ENCODE peak calls at places on chromosomes 11 and 22, in ten cellular contexts. I is tibial nerve; F is A549; R is Caco-2; P is CD4-positive, CD25-positive, alpha-beta regulatory T cell; E is left ventricle myocardium inferior; W is kidney; J is adipocyte; S is CD8-positive, alpha-beta memory T cell; A is BE2C. D is an unnamed sample.

GRCh38 chr11:27211370-27212127 is 151.5 kb downstream of the CCDC34 start:
- DNase-seq in S (no peak), R (no peak), A (no peak), I (no peak), P (no peak), W (no peak), E (peak; percentile 30), J (no peak), F (no peak), D (no peak)

GRCh38 chr22:49566141-49566541 is 261.5 kb downstream of the BRD1 start:
- DNase-seq in E (no peak), F (no peak), W (peak; percentile 37), R (peak; percentile 3), A (no peak), J (no peak), S (no peak), P (no peak), I (no peak), D (no peak)

GRCh38 chr11:121035169-121035755 is 11.4 kb downstream of the TBCEL start:
- DNase-seq in F (no peak), J (no peak), R (no peak), S (no peak), I (no peak), P (no peak), A (no peak), E (no peak), W (no peak), D (no peak)

GRCh38 chr11:8261316-8261715 is 2.4 kb downstream of the LMO1 start:
- DNase-seq in W (peak; percentile 42), A (no peak), R (no peak), J (no peak), S (no peak), E (no peak), F (no peak), I (no peak), P (no peak), D (no peak)

GRCh38 chr11:60182546-60183330 is at the start of gene MS4A6A:
- DNase-seq in R (no peak), P (no peak), F (no peak), W (no peak), S (no peak), J (no peak), E (no peak), A (no peak), I (no peak), D (no peak)

GRCh38 chr22:17133137-17133536 is 12.0 kb upstream of the TMEM121B start:
- DNase-seq in I (no peak), S (no peak), F (no peak), J (no peak), R (peak; percentile 7), E (no peak), P (no peak), A (no peak), W (no peak), D (no peak)

GRCh38 chr11:70142171-70142875 is 60.8 kb upstream of the FADD start:
- DNase-seq in A (peak; percentile 43), J (no peak), R (peak; percentile 39), S (no peak), I (no peak), F (peak; percentile 30), E (no peak), P (no peak), W (no peak), D (peak; percentile 67)

GRCh38 chr22:20058989-20059770 is 20.9 kb upstream of the DGCR8 start:
- DNase-seq in F (no peak), J (no peak), E (no peak), R (no peak), W (no peak), S (no peak), A (no peak), I (no peak), P (no peak), D (no peak)

GRCh38 chr11:1854132-1854948 is 1.5 kb downstream of the LSP1 start:
- DNase-seq in W (peak; percentile 71), F (no peak), S (no peak), R (no peak), P (no peak), J (no peak), A (no peak), E (no peak), I (no peak), D (no peak)

GRCh38 chr22:44664149-44664548 is 37.9 kb upstream of the PRR5 start:
- DNase-seq in W (peak; percentile 87), A (peak; percentile 51), E (peak; percentile 69), F (no peak), J (peak; percentile 61), P (peak; percentile 48), S (peak; percentile 36), R (no peak), I (no peak), D (no peak)

GRCh38 chr11:107427569-107428180 is 29.9 kb downstream of the CWF19L2 start:
- DNase-seq in E (no peak), P (no peak), F (no peak), W (no peak), R (no peak), A (no peak), J (no peak), I (no peak), S (no peak), D (no peak)

GRCh38 chr22:49368221-49368975 is 459.3 kb downstream of the BRD1 start:
- DNase-seq in A (no peak), S (no peak), W (peak; percentile 46), P (no peak), E (no peak), I (peak; percentile 1), F (no peak), R (no peak), J (no peak), D (no peak)

GRCh38 chr22:29231971-29232959 is 26.6 kb downstream of the EMID1 start:
- DNase-seq in J (no peak), F (no peak), S (no peak), E (no peak), R (no peak), W (peak; percentile 91), I (no peak), A (no peak), P (no peak), D (no peak)

GRCh38 chr22:39298194-39298987 is 21.0 kb downstream of the RPL3 start:
- DNase-seq in A (no peak), J (no peak), F (no peak), R (no peak), P (no peak), W (no peak), S (no peak), I (no peak), E (no peak), D (no peak)

GRCh38 chr11:20058749-20059458 is 101.4 kb downstream of the DBX1 start:
- DNase-seq in R (no peak), W (no peak), S (no peak), A (no peak), J (peak; percentile 22), F (no peak), E (no peak), P (no peak), I (no peak), D (no peak)

GRCh38 chr11:75733346-75734107 is 15.9 kb downstream of the MOGAT2 start:
- DNase-seq in P (no peak), W (no peak), A (no peak), J (peak; percentile 25), S (no peak), F (no peak), R (peak; percentile 38), E (peak; percentile 27), I (no peak), D (no peak)

GRCh38 chr11:57324154-57324885 is 432 bp downstream of the TNKS1BP1 start:
- DNase-seq in E (peak; percentile 53), A (peak; percentile 58), R (peak; percentile 67), F (peak; percentile 52), S (no peak), I (no peak), J (peak; percentile 85), P (no peak), W (peak; percentile 90), D (no peak)

GRCh38 chr22:36662981-36663380 is 40.6 kb downstream of the CACNG2 start:
- DNase-seq in F (no peak), A (no peak), S (no peak), J (no peak), P (no peak), E (no peak), I (no peak), R (no peak), W (no peak), D (no peak)

GRCh38 chr22:36660510-36660840 is 43.1 kb downstream of the CACNG2 start:
- DNase-seq in F (no peak), R (no peak), W (no peak), E (no peak), J (no peak), S (no peak), I (no peak), A (no peak), P (no peak), D (no peak)

GRCh38 chr22:36658900-36659299 is 44.7 kb downstream of the CACNG2 start:
- DNase-seq in P (no peak), S (no peak), F (no peak), A (no peak), W (no peak), J (peak; percentile 11), I (no peak), E (no peak), R (no peak), D (no peak)

GRCh38 chr22:36660931-36661330 is 42.6 kb downstream of the CACNG2 start:
- DNase-seq in F (no peak), S (no peak), P (no peak), J (no peak), W (no peak), I (no peak), A (no peak), E (no peak), R (no peak), D (no peak)

GRCh38 chr22:36659762-36660509 is 43.6 kb downstream of the CACNG2 start:
- DNase-seq in I (peak; percentile 82), W (peak; percentile 97), J (peak; percentile 92), P (no peak), E (peak; percentile 88), S (no peak), F (peak; percentile 92), R (no peak), A (peak; percentile 98), D (peak; percentile 78)
- H3K4me1 ChIP-seq in I (peaks cover 5% of the 10 kb centered on the region), W (no peaks in the 10 kb centered on the region), J (peaks cover 21% of the 10 kb centered on the region), P (no peaks in the 10 kb centered on the region), E (peaks cover 18% of the 10 kb centered on the region), S (no peaks in the 10 kb centered on the region), F (peaks cover 22% of the 10 kb centered on the region), R (no peaks in the 10 kb centered on the region), A (peaks cover 19% of the 10 kb centered on the region), D (peaks cover 24% of the 10 kb centered on the region)

GRCh38 chr22:32828561-32828960 is 27.1 kb downstream of the TIMP3 start:
- DNase-seq in R (no peak), E (no peak), P (no peak), F (no peak), S (no peak), W (no peak), J (no peak), I (no peak), A (no peak), D (no peak)
- H3K4me1 ChIP-seq in R (no peaks in the 10 kb centered on the region), E (peaks cover 100% of the 10 kb centered on the region), P (no peaks in the 10 kb centered on the region), F (no peaks in the 10 kb centered on the region), S (no peaks in the 10 kb centered on the region), W (peaks cover 42% of the 10 kb centered on the region), J (peaks cover 17% of the 10 kb centered on the region), I (peaks cover 52% of the 10 kb centered on the region), A (no peaks in the 10 kb centered on the region), D (peaks cover 14% of the 10 kb centered on the region)

GRCh38 chr11:132780051-132780450 is 752.2 kb downstream of the OPCML start:
- DNase-seq in F (no peak), J (no peak), S (no peak), I (no peak), W (no peak), A (no peak), P (no peak), E (no peak), R (no peak), D (no peak)
- H3K4me1 ChIP-seq in F (no peaks in the 10 kb centered on the region), J (peaks cover 18% of the 10 kb centered on the region), S (no peaks in the 10 kb centered on the region), I (no peaks in the 10 kb centered on the region), W (no peaks in the 10 kb centered on the region), A (no peaks in the 10 kb centered on the region), P (no peaks in the 10 kb centered on the region), E (peaks cover 7% of the 10 kb centered on the region), R (no peaks in the 10 kb centered on the region), D (no peaks in the 10 kb centered on the region)

GRCh38 chr22:37932401-37932800 is 21.0 kb downstream of the C22orf23 start:
- DNase-seq in R (no peak), E (no peak), S (no peak), F (no peak), I (no peak), W (no peak), A (no peak), J (no peak), P (no peak), D (no peak)
- H3K4me1 ChIP-seq in R (no peaks in the 10 kb centered on the region), E (peaks cover 51% of the 10 kb centered on the region), S (peaks cover 7% of the 10 kb centered on the region), F (peaks cover 14% of the 10 kb centered on the region), I (peaks cover 12% of the 10 kb centered on the region), W (peaks cover 12% of the 10 kb centered on the region), A (peaks cover 7% of the 10 kb centered on the region), J (peaks cover 31% of the 10 kb centered on the region), P (peaks cover 5% of the 10 kb centered on the region), D (peaks cover 21% of the 10 kb centered on the region)